ENCODE peak calls at places on chromosomes 11 and 22, in six cellular contexts. K, A, R, P, W and B are unnamed samples.

GRCh38 chr22:38411016-38411415 is 44.0 kb downstream of the KCNJ4 start:
- DNase-seq in K (peak), A (no peak), R (no peak), P (no peak), W (peak), B (no peak)

GRCh38 chr11:13928566-13929251 is 33.8 kb upstream of the SPON1 start:
- DNase-seq in K (no peak), A (no peak), R (no peak), P (no peak), W (no peak), B (no peak)

GRCh38 chr11:92834296-92835020 is 135.0 kb upstream of the MTNR1B start:
- DNase-seq in K (no peak), A (no peak), R (no peak), P (no peak), W (no peak), B (no peak)

GRCh38 chr22:48906177-48906835 is 921.4 kb downstream of the BRD1 start:
- DNase-seq in K (peak), A (no peak), R (no peak), P (no peak), W (no peak), B (peak)

GRCh38 chr22:40161182-40161581 is 16.5 kb upstream of the TNRC6B start:
- DNase-seq in K (no peak), A (no peak), R (no peak), P (no peak), W (no peak), B (no peak)

GRCh38 chr11:37378989-37379388 is 781.0 kb upstream of the RAG2 start:
- DNase-seq in K (no peak), A (no peak), R (no peak), P (no peak), W (no peak), B (no peak)

GRCh38 chr11:74634537-74634936 is 42.2 kb downstream of the POLD3 start:
- DNase-seq in K (no peak), A (peak), R (peak), P (no peak), W (peak), B (no peak)

GRCh38 chr22:24310969-24311368 is 40.3 kb downstream of the SPECC1L start:
- DNase-seq in K (no peak), A (no peak), R (no peak), P (no peak), W (no peak), B (no peak)

GRCh38 chr11:59053387-59053786 is 32.7 kb upstream of the GLYATL1B start:
- DNase-seq in K (peak), A (peak), R (peak), P (peak), W (peak), B (no peak)

GRCh38 chr11:33040862-33041453 is 1.6 kb downstream of the TCP11L1 start:
- DNase-seq in K (no peak), A (no peak), R (no peak), P (no peak), W (no peak), B (no peak)

GRCh38 chr22:38309614-38310517 is 7.4 kb downstream of the CSNK1E start:
- DNase-seq in K (peak), A (no peak), R (no peak), P (no peak), W (no peak), B (peak)

GRCh38 chr22:49660794-49661781 is 166.6 kb downstream of the BRD1 start:
- DNase-seq in K (peak), A (peak), R (peak), P (peak), W (no peak), B (peak)

GRCh38 chr11:130476200-130476921 is 27.9 kb downstream of the ADAMTS15 start:
- DNase-seq in K (peak), A (no peak), R (no peak), P (peak), W (peak), B (no peak)

GRCh38 chr11:8083871-8084281 is 2.9 kb downstream of the TUB start:
- DNase-seq in K (no peak), A (no peak), R (no peak), P (no peak), W (no peak), B (no peak)

GRCh38 chr11:119062779-119063178 is 4.8 kb upstream of the VPS11 start:
- DNase-seq in K (peak), A (peak), R (no peak), P (no peak), W (peak), B (no peak)

GRCh38 chr11:119066481-119066880 is 1.1 kb upstream of the VPS11 start:
- DNase-seq in K (no peak), A (no peak), R (no peak), P (no peak), W (no peak), B (no peak)

GRCh38 chr11:119067371-119068222 is at the start of gene VPS11:
- DNase-seq in K (peak), A (peak), R (peak), P (peak), W (peak), B (peak)

GRCh38 chr11:119061256-119061655 is 4.3 kb upstream of the HYOU1 start:
- DNase-seq in K (no peak), A (no peak), R (no peak), P (no peak), W (no peak), B (no peak)

DNA sequence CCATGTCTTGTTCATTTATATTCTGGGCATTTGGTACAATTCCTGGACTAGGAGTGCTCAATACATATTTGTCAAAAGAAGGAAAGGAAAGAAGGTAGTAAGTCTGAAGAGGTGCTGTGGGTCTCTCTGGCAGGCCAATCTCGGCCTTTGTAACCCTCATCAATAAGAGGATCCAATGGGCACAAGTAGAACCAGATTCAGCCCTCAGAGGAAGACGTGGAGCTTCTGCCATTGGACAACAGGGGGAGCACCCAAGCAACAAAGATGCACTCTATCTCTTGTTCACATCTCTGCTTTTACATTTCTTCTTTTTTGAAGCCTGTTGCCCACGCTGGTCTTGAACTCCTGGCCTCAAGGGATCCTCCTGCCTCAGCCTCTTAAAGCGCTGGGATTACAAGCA is 2.2 kb upstream of the VPS11 start:
- DNase-seq in K (no peak), A (peak), R (peak), P (no peak), W (no peak), B (no peak)
- TF ChIP-seq CTCF in K (no peak), A (peak), R (peak), P (peak), W (no peak), B (no peak)

DNA sequence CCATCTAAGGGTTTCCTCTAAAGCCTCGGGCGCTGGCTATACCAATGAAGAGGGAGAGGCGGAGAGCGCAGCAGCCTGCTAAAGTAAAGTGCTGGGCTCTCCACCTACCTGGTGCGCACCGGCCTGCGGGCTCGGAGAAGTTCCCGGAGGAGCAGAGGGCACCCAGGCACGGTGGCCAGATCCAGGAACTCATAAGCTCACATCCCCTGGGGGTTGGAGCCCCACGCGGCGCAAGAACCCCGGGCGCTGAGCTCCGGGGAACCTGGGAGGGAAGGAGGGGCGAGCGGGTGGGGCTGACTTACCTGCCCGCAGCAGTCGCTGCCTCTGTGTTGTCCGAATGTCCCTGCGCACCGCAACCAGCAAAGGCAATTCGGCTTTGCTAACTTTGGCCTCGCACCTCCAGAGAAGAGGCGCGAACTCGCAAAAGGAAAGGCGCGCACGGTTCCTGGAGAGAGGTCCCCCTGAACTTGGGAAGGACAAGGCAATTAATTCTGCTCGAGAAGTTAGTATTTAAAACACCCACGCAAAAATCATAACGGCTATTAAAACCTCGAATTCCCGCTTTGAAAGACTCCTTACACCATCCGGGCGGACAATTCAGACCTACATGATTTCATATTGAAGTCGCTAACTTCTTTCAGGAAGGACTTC is 127.6 kb upstream of the C11orf58 start:
- DNase-seq in K (no peak), A (no peak), R (no peak), P (no peak), W (no peak), B (no peak)
- H3K27ac ChIP-seq in K (no peak), A (no peak), R (no peak), P (no peak), W (no peak), B (no peak)

GRCh38 chr11:46484101-46484500 is 92.5 kb upstream of the CHRM4 start:
- DNase-seq in K (no peak), A (no peak), R (no peak), P (no peak), W (no peak), B (no peak)

GRCh38 chr11:46480166-46480726 is 88.7 kb upstream of the CHRM4 start:
- DNase-seq in K (no peak), A (no peak), R (no peak), P (no peak), W (no peak), B (no peak)

GRCh38 chr11:46478196-46478595 is 86.6 kb upstream of the CHRM4 start:
- DNase-seq in K (no peak), A (no peak), R (no peak), P (no peak), W (no peak), B (no peak)

GRCh38 chr11:46477136-46477535 is 85.6 kb upstream of the CHRM4 start:
- DNase-seq in K (no peak), A (no peak), R (no peak), P (no peak), W (no peak), B (no peak)

DNA sequence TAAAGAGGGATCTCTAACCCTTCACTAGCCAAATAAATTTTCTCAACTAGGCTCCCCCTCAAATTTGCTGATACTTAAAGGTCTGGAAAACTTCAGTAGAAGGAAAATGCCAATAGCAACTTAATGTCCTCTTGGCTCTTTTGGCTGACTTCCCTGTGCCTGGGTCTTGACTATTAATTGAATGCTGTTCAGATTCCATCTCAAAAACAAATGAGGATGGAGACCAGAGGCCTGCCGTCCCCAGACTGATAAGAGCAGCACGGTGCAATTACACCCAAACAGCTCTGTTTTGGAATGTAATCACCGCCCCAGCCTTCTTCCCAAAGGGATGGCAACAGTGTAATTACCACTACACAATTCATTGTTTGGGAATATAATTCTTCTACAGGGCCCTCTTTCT is 89.3 kb upstream of the CHRM4 start:
- DNase-seq in K (no peak), A (no peak), R (no peak), P (no peak), W (no peak), B (no peak)
- H3K4me3 ChIP-seq in K (no peak), A (no peak), R (no peak), P (no peak), W (no peak), B (no peak)

GRCh38 chr11:62919898-62920640 is 1.1 kb downstream of the CHRM1 start:
- DNase-seq in K (no peak), A (no peak), R (no peak), P (no peak), W (no peak), B (no peak)
- TF ChIP-seq CTCF in K (no peak), A (no peak), R (no peak), P (no peak), W (no peak), B (no peak)

GRCh38 chr11:119423459-119424254 is 685 bp upstream of the THY1 start:
- DNase-seq in K (no peak), A (no peak), R (no peak), P (no peak), W (no peak), B (no peak)

GRCh38 chr11:119420631-119421030 is 2.3 kb downstream of the THY1 start:
- DNase-seq in K (no peak), A (no peak), R (no peak), P (no peak), W (no peak), B (no peak)

GRCh38 chr11:119422505-119423416 is at the start of gene THY1:
- DNase-seq in K (no peak), A (no peak), R (no peak), P (peak), W (no peak), B (no peak)

GRCh38 chr11:119421351-119421750 is 1.6 kb downstream of the THY1 start:
- DNase-seq in K (no peak), A (no peak), R (no peak), P (no peak), W (no peak), B (no peak)

GRCh38 chr11:119421941-119422504 is 949 bp downstream of the THY1 start:
- DNase-seq in K (no peak), A (no peak), R (no peak), P (no peak), W (no peak), B (no peak)
- H3K27ac ChIP-seq in K (peak), A (peak), R (no peak), P (no peak), W (no peak), B (no peak)

GRCh38 chr22:46560696-46561295 is 23.4 kb upstream of the CELSR1 start:
- DNase-seq in K (no peak), A (no peak), R (no peak), P (no peak), W (no peak), B (no peak)
- H3K4me3 ChIP-seq in K (no peak), A (no peak), R (no peak), P (no peak), W (no peak), B (no peak)

DNA sequence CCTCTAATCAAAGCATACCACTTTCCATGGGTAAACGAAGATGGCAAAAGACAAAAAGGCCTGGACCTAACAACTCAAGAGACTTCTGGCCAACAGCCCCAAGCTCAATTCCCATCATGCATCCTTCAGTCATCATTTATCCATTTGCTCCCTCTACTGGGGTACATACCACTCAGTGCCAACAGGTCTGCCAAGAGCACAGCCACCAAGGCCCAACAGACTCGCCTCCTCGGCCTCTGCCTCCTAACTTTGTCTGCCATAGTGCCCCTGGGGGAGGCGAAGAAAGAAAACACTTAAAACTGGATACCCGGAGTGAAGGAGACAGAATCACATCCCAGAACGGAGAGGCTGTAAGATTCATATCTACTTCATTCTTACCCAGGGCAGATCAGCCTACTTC is 1.1 kb downstream of the HYOU1 start:
- DNase-seq in K (no peak), A (no peak), R (no peak), P (no peak), W (no peak), B (no peak)
- TF ChIP-seq CTCF in K (no peak), A (no peak), R (no peak), P (no peak), W (no peak), B (no peak)

GRCh38 chr11:1565173-1565903 is 6.7 kb downstream of the DUSP8 start:
- DNase-seq in K (no peak), A (no peak), R (no peak), P (peak), W (no peak), B (no peak)
- H3K27ac ChIP-seq in K (peak), A (peak), R (peak), P (peak), W (no peak), B (peak)

GRCh38 chr11:125624756-125625213 is at the start of gene CHEK1:
- DNase-seq in K (no peak), A (peak), R (no peak), P (no peak), W (no peak), B (no peak)

GRCh38 chr11:125625594-125626380 is 824 bp downstream of the CHEK1 start:
- DNase-seq in K (peak), A (peak), R (peak), P (peak), W (peak), B (peak)

GRCh38 chr11:125625225-125625593 is 246 bp downstream of the CHEK1 start:
- DNase-seq in K (no peak), A (no peak), R (no peak), P (no peak), W (no peak), B (no peak)

GRCh38 chr11:125626381-125626950 is 1.5 kb downstream of the CHEK1 start:
- DNase-seq in K (no peak), A (no peak), R (peak), P (no peak), W (no peak), B (no peak)

GRCh38 chr11:125627236-125627910 is 2.4 kb downstream of the CHEK1 start:
- DNase-seq in K (no peak), A (no peak), R (no peak), P (no peak), W (no peak), B (no peak)
- H3K4me3 ChIP-seq in K (no peak), A (peak), R (no peak), P (no peak), W (no peak), B (no peak)

GRCh38 chr11:87353904-87354303 is 316.2 kb downstream of the TMEM135 start:
- DNase-seq in K (no peak), A (no peak), R (no peak), P (peak), W (no peak), B (no peak)
- TF ChIP-seq CTCF in K (no peak), A (no peak), R (no peak), P (no peak), W (no peak), B (no peak)